ENCODE peak calls at places on chromosome 19, in seven cellular contexts. I is fibroblast of pulmonary artery; L is fibroblast of the aortic adventitia; A is head of caudate nucleus; F is CD4-positive, alpha-beta T cell; B is NCI-H2081 treated with DMSO at 0.1 percent for 48 hours; E is HL-60. N is an unnamed sample.

GRCh38 chr19:38250821-38251563 is 5.2 kb downstream of the PPP1R14A start:
- DNase-seq in A (peak; percentile 75), B (no peak), E (no peak), I (peak; percentile 75), L (no peak), F (no peak), N (peak; percentile 76)

GRCh38 chr19:6061420-6062130 is 48.7 kb downstream of the RFX2 start:
- DNase-seq in F (no peak), I (no peak), A (no peak), B (no peak), L (no peak), E (no peak), N (no peak)

GRCh38 chr19:16160943-16161560 is 12.3 kb downstream of the CIB3 start:
- DNase-seq in L (peak; percentile 38), E (no peak), B (no peak), I (peak; percentile 40), F (no peak), A (no peak), N (no peak)

GRCh38 chr19:51948979-51949378 is 21.7 kb downstream of the ZNF613 start:
- DNase-seq in A (peak; percentile 76), L (peak; percentile 4), I (peak; percentile 27), B (no peak), E (no peak), F (no peak), N (peak; percentile 1)

GRCh38 chr19:53989600-53990533 is 1.6 kb upstream of the CACNG6 start:
- DNase-seq in L (peak; percentile 90), F (no peak), B (no peak), I (peak; percentile 73), E (no peak), A (no peak), N (no peak)

GRCh38 chr19:16025108-16026101 is 50.9 kb upstream of the TPM4 start:
- DNase-seq in B (no peak), A (no peak), L (peak; percentile 62), F (no peak), I (peak; percentile 61), E (peak; percentile 28), N (no peak)

GRCh38 chr19:48513289-48514122 is 1.9 kb upstream of the LMTK3 start:
- DNase-seq in B (peak; percentile 39), A (peak; percentile 91), L (peak; percentile 63), I (peak; percentile 72), F (peak; percentile 75), E (peak; percentile 75), N (peak; percentile 76)

GRCh38 chr19:30682576-30683536 is 310.7 kb downstream of the ZNF536 start:
- DNase-seq in F (peak; percentile 31), B (no peak), E (peak; percentile 23), A (peak; percentile 82), I (peak; percentile 70), L (peak; percentile 86), N (peak; percentile 35)

GRCh38 chr19:38650180-38650775 is 2.8 kb downstream of the ACTN4 start:
- DNase-seq in I (no peak), B (no peak), F (no peak), L (no peak), A (no peak), E (no peak), N (no peak)

GRCh38 chr19:16379521-16380313 is 55.1 kb downstream of the KLF2 start:
- DNase-seq in A (no peak), F (no peak), L (no peak), E (no peak), I (no peak), B (no peak), N (no peak)

GRCh38 chr19:35644987-35645679 is 3.0 kb upstream of the COX6B1 start:
- DNase-seq in B (no peak), L (peak; percentile 49), I (peak; percentile 49), F (peak; percentile 67), E (peak; percentile 83), A (peak; percentile 74), N (peak; percentile 24)

GRCh38 chr19:56839665-56840451 is 668 bp downstream of the PEG3 start:
- DNase-seq in A (peak; percentile 95), I (peak; percentile 70), B (no peak), L (no peak), F (no peak), E (peak; percentile 95), N (peak; percentile 94)

GRCh38 chr19:58001895-58002369 is 688 bp downstream of the ZNF606 start:
- DNase-seq in L (peak; percentile 14), F (peak; percentile 0), I (peak; percentile 26), E (peak; percentile 29), A (no peak), B (no peak), N (no peak)

GRCh38 chr19:18768046-18768771 is 22.9 kb downstream of the COMP start:
- DNase-seq in E (no peak), B (no peak), L (no peak), A (no peak), F (no peak), I (no peak), N (no peak)

GRCh38 chr19:35896643-35897040 is 3.7 kb downstream of the NFKBID start:
- DNase-seq in I (no peak), E (no peak), A (no peak), L (no peak), F (no peak), B (no peak), N (no peak)

GRCh38 chr19:16561382-16561781 is 10.8 kb downstream of the SLC35E1 start:
- DNase-seq in I (no peak), B (no peak), E (no peak), L (no peak), A (no peak), F (no peak), N (peak; percentile 39)

GRCh38 chr19:38654478-38655079 is 7.1 kb downstream of the ACTN4 start:
- DNase-seq in B (no peak), I (no peak), A (no peak), F (no peak), E (no peak), L (no peak), N (no peak)

N was measured in substantia nigra.